ENCODE peak calls at places on chromosome 13, in four cellular contexts. U is glutamatergic neuron, G is GOT3, T is RPMI8226. Y is an unnamed sample.

GRCh38 chr13:76822691-76823267 is 63.4 kb downstream of the KCTD12 start:
- DNase-seq in T (peak), G (no peak), U (no peak), Y (peak)

GRCh38 chr13:52842440-52842839 is 6.0 kb downstream of the PCDH8 start:
- DNase-seq in U (no peak), G (no peak), T (no peak), Y (no peak)

GRCh38 chr13:95296326-95296939 is 4.8 kb downstream of the ABCC4 start:
- DNase-seq in G (no peak), T (peak), U (peak), Y (peak)

GRCh38 chr13:23749288-23749880 is 139.8 kb downstream of the MIPEP start:
- DNase-seq in U (no peak), G (no peak), T (no peak), Y (no peak)

GRCh38 chr13:20344836-20345490 is 112.8 kb upstream of the GJB6 start:
- DNase-seq in G (no peak), T (no peak), U (no peak), Y (no peak)

GRCh38 chr13:38577048-38577447 is 109.8 kb upstream of the FREM2 start:
- DNase-seq in U (no peak), G (no peak), T (peak), Y (peak)

GRCh38 chr13:29548722-29549446 is 46.6 kb downstream of the SLC7A1 start:
- DNase-seq in G (no peak), U (no peak), T (no peak), Y (no peak)

GRCh38 chr13:50892162-50892944 is 17.2 kb upstream of the RNASEH2B start:
- DNase-seq in G (no peak), T (no peak), U (peak), Y (peak)

GRCh38 chr13:51097353-51098043 is 13.6 kb downstream of the C13orf42 start:
- DNase-seq in U (no peak), G (no peak), T (no peak), Y (no peak)

GRCh38 chr13:24709186-24709913 is 29.1 kb downstream of the ATP12A start:
- DNase-seq in T (no peak), U (no peak), G (no peak), Y (peak)

GRCh38 chr13:112897956-112898785 is 70.8 kb upstream of the MCF2L start:
- DNase-seq in U (peak), G (no peak), T (no peak), Y (no peak)

GRCh38 chr13:93534181-93534700 is 307.6 kb downstream of the GPC6 start:
- DNase-seq in T (no peak), G (no peak), U (no peak), Y (no peak)

GRCh38 chr13:49791214-49791752 is 1.2 kb downstream of the KPNA3 start:
- DNase-seq in G (no peak), T (peak), U (no peak), Y (peak)

GRCh38 chr13:108915095-108915633 is 285.8 kb downstream of the MYO16 start:
- DNase-seq in G (no peak), T (no peak), U (no peak), Y (peak)

GRCh38 chr13:112894423-112894672 is 74.7 kb upstream of the MCF2L start:
- DNase-seq in U (no peak), G (no peak), T (no peak), Y (no peak)

GRCh38 chr13:94061316-94061715 is 418.2 kb downstream of the DCT start:
- DNase-seq in U (no peak), G (no peak), T (no peak), Y (no peak)

GRCh38 chr13:114047358-114047881 is 73.5 kb upstream of the C13orf46 start:
- DNase-seq in T (no peak), G (no peak), U (no peak), Y (peak)

GRCh38 chr13:96821381-96821780 is 172.9 kb downstream of the OXGR1 start:
- DNase-seq in G (no peak), T (no peak), U (no peak), Y (no peak)

GRCh38 chr13:33089311-33089710 is 73.1 kb downstream of the KL start:
- DNase-seq in T (peak), G (no peak), U (no peak), Y (no peak)

GRCh38 chr13:83613524-83613923 is 268.8 kb downstream of the SLITRK1 start:
- DNase-seq in U (no peak), T (no peak), G (no peak), Y (no peak)

GRCh38 chr13:47480941-47481340 is 520.1 kb downstream of the SUCLA2 start:
- DNase-seq in T (no peak), G (no peak), U (no peak), Y (no peak)

GRCh38 chr13:114077938-114078335 is 54.5 kb downstream of the RASA3 start:
- DNase-seq in T (no peak), U (peak), G (no peak), Y (no peak)

GRCh38 chr13:98525452-98525851 is 51.5 kb downstream of the STK24 start:
- DNase-seq in G (no peak), T (no peak), U (no peak), Y (no peak)

GRCh38 chr13:110784748-110785147 is 71.2 kb downstream of the ING1 start:
- DNase-seq in U (no peak), G (no peak), T (no peak), Y (no peak)

GRCh38 chr13:37118002-37118401 is 12.5 kb upstream of the CSNK1A1L start:
- DNase-seq in G (no peak), U (no peak), T (no peak), Y (no peak)

GRCh38 chr13:50493683-50494082 is 349.8 kb downstream of the DLEU7 start:
- DNase-seq in U (no peak), T (no peak), G (no peak), Y (no peak)

GRCh38 chr13:50208826-50209335 is 193.6 kb downstream of the KCNRG start:
- DNase-seq in G (no peak), U (peak), T (peak), Y (no peak)

GRCh38 chr13:51523082-51523518 is 61.2 kb upstream of the WDFY2 start:
- DNase-seq in G (no peak), T (no peak), U (no peak), Y (no peak)

GRCh38 chr13:96003304-96003703 is 49.9 kb downstream of the UGGT2 start:
- DNase-seq in T (no peak), U (no peak), G (peak), Y (no peak)